ENCODE peak calls at places on chromosomes 3 and 15, in nine cellular contexts. O, J, M, Y, A, K, V, C and W are unnamed samples.

GRCh38 chr15:68409736-68410370 is 22.1 kb downstream of the ITGA11 start:
- DNase-seq in O (no peak), J (no peak), M (peak; percentile 12), Y (peak; percentile 16), A (peak; percentile 13), K (no peak), V (no peak), C (no peak), W (no peak)

GRCh38 chr3:52185837-52186236 is 12.1 kb upstream of the ALAS1 start:
- DNase-seq in O (no peak), J (no peak), M (no peak), Y (no peak), A (no peak), K (no peak), V (no peak), C (no peak), W (no peak)

GRCh38 chr15:101147181-101147580 is 104.7 kb downstream of the CHSY1 start:
- DNase-seq in O (no peak), J (no peak), M (no peak), Y (no peak), A (no peak), K (no peak), V (no peak), C (no peak), W (no peak)

GRCh38 chr3:107416138-107416537 is 38.9 kb downstream of the CCDC54 start:
- DNase-seq in O (no peak), J (peak; percentile 22), M (no peak), Y (no peak), A (no peak), K (peak; percentile 50), V (no peak), C (no peak), W (no peak)

GRCh38 chr3:41199866-41200668 is 762 bp downstream of the CTNNB1 start:
- DNase-seq in O (no peak), J (peak; percentile 23), M (no peak), Y (peak; percentile 22), A (no peak), K (peak; percentile 50), V (peak; percentile 53), C (no peak), W (no peak)

GRCh38 chr3:111326144-111326995 is 215.6 kb upstream of the CD96 start:
- DNase-seq in O (no peak), J (no peak), M (no peak), Y (no peak), A (no peak), K (no peak), V (no peak), C (peak; percentile 51), W (no peak)

GRCh38 chr3:38117748-38118420 is 19.0 kb downstream of the ACAA1 start:
- DNase-seq in O (peak; percentile 61), J (peak; percentile 80), M (peak; percentile 58), Y (peak; percentile 69), A (peak; percentile 73), K (peak; percentile 76), V (peak; percentile 74), C (no peak), W (peak; percentile 37)

GRCh38 chr3:99872633-99873254 is 55.1 kb downstream of the CMSS1 start:
- DNase-seq in O (no peak), J (no peak), M (no peak), Y (no peak), A (no peak), K (no peak), V (no peak), C (no peak), W (no peak)

GRCh38 chr3:183185696-183186095 is 23.2 kb upstream of the LAMP3 start:
- DNase-seq in O (no peak), J (no peak), M (no peak), Y (no peak), A (no peak), K (peak; percentile 60), V (no peak), C (peak; percentile 59), W (no peak)

GRCh38 chr15:81294501-81294850 is 29.5 kb downstream of the STARD5 start:
- DNase-seq in O (no peak), J (no peak), M (no peak), Y (no peak), A (no peak), K (no peak), V (peak; percentile 29), C (no peak), W (no peak)
- TF ChIP-seq CTCF in O (no peak), J (no peak), M (no peak), Y (no peak), A (no peak), K (no peak), V (no peak), C (no peak), W (no peak)

GRCh38 chr3:84943379-84943778 is 15.4 kb upstream of the CADM2 start:
- DNase-seq in O (no peak), J (no peak), M (no peak), Y (no peak), A (no peak), K (no peak), V (no peak), C (no peak), W (no peak)
- TF ChIP-seq CTCF in O (peak; percentile 20), J (no peak), M (no peak), Y (no peak), A (peak; percentile 8), K (no peak), V (peak; percentile 27), C (no peak), W (peak; percentile 44)

DNA sequence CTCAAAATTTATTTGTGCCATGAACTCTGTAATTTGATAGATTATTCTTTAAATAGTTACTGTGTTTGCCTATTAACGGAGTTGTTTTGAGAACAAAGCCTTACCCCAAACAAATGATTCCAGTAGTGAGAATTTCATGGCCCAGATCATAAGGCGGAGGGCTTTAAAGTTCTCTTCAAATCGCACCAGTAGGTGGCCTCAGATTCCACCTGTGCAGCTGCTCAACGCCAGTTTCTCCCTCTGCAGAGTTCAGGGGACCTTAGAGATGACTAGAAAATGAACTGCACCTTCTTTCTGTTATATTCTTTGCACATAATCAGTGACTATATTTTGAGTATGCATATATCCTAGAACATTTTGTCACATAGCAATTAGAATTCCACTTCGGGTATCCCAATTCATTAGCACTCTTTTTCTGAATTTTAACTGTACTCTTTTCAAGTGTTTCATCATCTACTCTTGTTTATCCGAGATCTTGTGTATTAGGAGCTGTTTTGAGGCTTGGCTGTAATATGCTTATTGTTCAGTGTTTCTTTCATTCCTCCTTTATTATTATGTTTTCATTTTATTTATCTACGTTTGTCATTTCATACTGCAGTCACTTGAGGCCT is 232.6 kb upstream of the CHRM5 start:
- DNase-seq in O (no peak), J (no peak), M (no peak), Y (no peak), A (peak; percentile 28), K (peak; percentile 55), V (peak; percentile 46), C (no peak), W (peak; percentile 31)
- TF ChIP-seq CTCF in O (peak; percentile 42), J (no peak), M (no peak), Y (peak; percentile 21), A (peak; percentile 39), K (peak; percentile 79), V (no peak), C (peak; percentile 57), W (peak; percentile 58)

GRCh38 chr3:148202386-148202785 is 495.3 kb upstream of the AGTR1 start:
- DNase-seq in O (no peak), J (no peak), M (no peak), Y (no peak), A (no peak), K (no peak), V (peak; percentile 33), C (no peak), W (no peak)
- TF ChIP-seq CTCF in O (no peak), J (no peak), M (no peak), Y (no peak), A (no peak), K (no peak), V (peak; percentile 42), C (no peak), W (no peak)

GRCh38 chr3:126734324-126734723 is 30.3 kb downstream of the CHCHD6 start:
- DNase-seq in O (no peak), J (no peak), M (no peak), Y (no peak), A (no peak), K (no peak), V (no peak), C (no peak), W (no peak)

GRCh38 chr3:126742057-126742456 is 38.0 kb downstream of the CHCHD6 start:
- DNase-seq in O (no peak), J (no peak), M (no peak), Y (no peak), A (no peak), K (no peak), V (no peak), C (no peak), W (no peak)

GRCh38 chr3:126733061-126733430 is 29.0 kb downstream of the CHCHD6 start:
- DNase-seq in O (no peak), J (no peak), M (peak; percentile 3), Y (no peak), A (no peak), K (no peak), V (no peak), C (no peak), W (no peak)

GRCh38 chr3:126732281-126733060 is 28.4 kb downstream of the CHCHD6 start:
- DNase-seq in O (no peak), J (no peak), M (no peak), Y (no peak), A (no peak), K (no peak), V (no peak), C (no peak), W (no peak)

DNA sequence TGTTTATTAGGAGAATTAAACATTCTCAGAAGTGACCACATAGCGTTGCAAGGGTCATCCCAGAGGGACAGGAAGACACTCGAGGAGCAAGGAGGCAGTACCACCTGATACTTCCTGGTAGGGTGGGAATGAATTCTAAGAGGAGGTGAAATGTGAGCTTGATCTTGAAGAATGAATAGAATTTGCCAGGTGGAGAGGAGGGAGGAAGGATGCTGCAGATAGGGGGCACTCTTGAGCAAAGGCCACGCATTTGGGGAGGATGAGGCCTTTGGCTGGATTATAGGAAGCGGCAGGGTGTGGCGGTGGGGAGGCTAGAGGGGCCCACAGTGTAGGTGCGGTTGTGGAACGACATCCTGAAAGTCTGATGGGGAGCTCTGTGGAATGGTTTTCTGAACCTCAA is 33.5 kb downstream of the CHCHD6 start:
- DNase-seq in O (no peak), J (no peak), M (no peak), Y (no peak), A (no peak), K (no peak), V (peak; percentile 51), C (no peak), W (no peak)
- TF ChIP-seq CTCF in O (no peak), J (peak; percentile 29), M (no peak), Y (no peak), A (no peak), K (no peak), V (peak; percentile 36), C (no peak), W (no peak)